ENCODE peak calls at places on chromosome 1, in nine cellular contexts. I, P, Y, E, W, K, D, M and H are unnamed samples. For H3K4me1, the result is how much of the 10 kb centered on the place peaks cover.

GRCh38 chr1:70153739-70154138 is 51.6 kb downstream of the LRRC40 start:
- DNase-seq in I (no peak), P (no peak), Y (no peak), E (no peak), W (no peak), K (no peak), D (no peak), M (no peak), H (no peak)

GRCh38 chr1:55064861-55065263 is 25.5 kb downstream of the PCSK9 start:
- DNase-seq in I (no peak), P (peak), Y (peak), E (peak), W (peak), K (peak), D (no peak), M (no peak), H (no peak)

GRCh38 chr1:90876098-90876497 is 145.7 kb downstream of the ZNF644 start:
- DNase-seq in I (no peak), P (no peak), Y (no peak), E (no peak), W (no peak), K (no peak), D (no peak), M (no peak), H (no peak)

GRCh38 chr1:84887261-84887934 is 5.6 kb downstream of the LPAR3 start:
- DNase-seq in I (no peak), P (peak), Y (no peak), E (no peak), W (peak), K (no peak), D (no peak), M (no peak), H (no peak)

GRCh38 chr1:186482661-186483255 is 21.8 kb upstream of the PDC start:
- DNase-seq in I (peak), P (peak), Y (peak), E (peak), W (peak), K (peak), D (peak), M (peak), H (peak)

GRCh38 chr1:244349103-244349531 is 102.6 kb downstream of the ADSS2 start:
- DNase-seq in I (no peak), P (peak), Y (peak), E (peak), W (peak), K (no peak), D (no peak), M (no peak), H (no peak)

GRCh38 chr1:119783354-119784126 is 14.8 kb upstream of the HMGCS2 start:
- DNase-seq in I (no peak), P (peak), Y (no peak), E (no peak), W (peak), K (no peak), D (no peak), M (no peak), H (no peak)

GRCh38 chr1:6447016-6447817 is 18.8 kb downstream of the TNFRSF25 start:
- DNase-seq in I (no peak), P (no peak), Y (no peak), E (peak), W (no peak), K (no peak), D (no peak), M (no peak), H (no peak)

GRCh38 chr1:91170571-91170970 is 148.7 kb upstream of the ZNF644 start:
- DNase-seq in I (no peak), P (no peak), Y (no peak), E (no peak), W (no peak), K (no peak), D (no peak), M (no peak), H (no peak)

GRCh38 chr1:1510912-1511532 is 940 bp upstream of the ATAD3A start:
- DNase-seq in I (no peak), P (peak), Y (peak), E (peak), W (peak), K (no peak), D (no peak), M (no peak), H (no peak)

GRCh38 chr1:210696709-210697108 is 368.0 kb downstream of the HHAT start:
- DNase-seq in I (no peak), P (no peak), Y (no peak), E (no peak), W (no peak), K (no peak), D (no peak), M (no peak), H (no peak)

GRCh38 chr1:33147997-33148314 is 33.9 kb downstream of the TRIM62 start:
- DNase-seq in I (no peak), P (peak), Y (peak), E (no peak), W (peak), K (no peak), D (no peak), M (no peak), H (no peak)

GRCh38 chr1:940121-941026 is 16.7 kb downstream of the SAMD11 start:
- DNase-seq in I (no peak), P (peak), Y (peak), E (peak), W (peak), K (peak), D (peak), M (peak), H (peak)

GRCh38 chr1:9413143-9413876 is 120.6 kb downstream of the SPSB1 start:
- DNase-seq in I (peak), P (peak), Y (peak), E (peak), W (peak), K (peak), D (peak), M (no peak), H (peak)

GRCh38 chr1:196477262-196477661 is 131.0 kb downstream of the KCNT2 start:
- DNase-seq in I (no peak), P (no peak), Y (no peak), E (no peak), W (no peak), K (no peak), D (no peak), M (no peak), H (no peak)

GRCh38 chr1:173095632-173096031 is 44.9 kb upstream of the TNFSF18 start:
- DNase-seq in I (no peak), P (peak), Y (no peak), E (no peak), W (peak), K (no peak), D (peak), M (no peak), H (no peak)

GRCh38 chr1:15207829-15208429 is 39.1 kb upstream of the FHAD1 start:
- DNase-seq in I (no peak), P (no peak), Y (no peak), E (no peak), W (no peak), K (no peak), D (no peak), M (no peak), H (no peak)
- H3K4me3 ChIP-seq in I (no peak), P (no peak), Y (no peak), E (no peak), W (no peak), K (no peak), D (no peak), M (no peak), H (no peak)

GRCh38 chr1:103497404-103497803 is 28.1 kb upstream of the RNPC3 start:
- DNase-seq in I (no peak), P (no peak), Y (no peak), E (no peak), W (no peak), K (no peak), D (no peak), M (no peak), H (no peak)

GRCh38 chr1:103496014-103496635 is 29.4 kb upstream of the RNPC3 start:
- DNase-seq in I (no peak), P (peak), Y (no peak), E (no peak), W (peak), K (no peak), D (no peak), M (no peak), H (no peak)

GRCh38 chr1:103489881-103490280 is 35.6 kb upstream of the RNPC3 start:
- DNase-seq in I (no peak), P (peak), Y (peak), E (no peak), W (no peak), K (no peak), D (no peak), M (no peak), H (no peak)

DNA sequence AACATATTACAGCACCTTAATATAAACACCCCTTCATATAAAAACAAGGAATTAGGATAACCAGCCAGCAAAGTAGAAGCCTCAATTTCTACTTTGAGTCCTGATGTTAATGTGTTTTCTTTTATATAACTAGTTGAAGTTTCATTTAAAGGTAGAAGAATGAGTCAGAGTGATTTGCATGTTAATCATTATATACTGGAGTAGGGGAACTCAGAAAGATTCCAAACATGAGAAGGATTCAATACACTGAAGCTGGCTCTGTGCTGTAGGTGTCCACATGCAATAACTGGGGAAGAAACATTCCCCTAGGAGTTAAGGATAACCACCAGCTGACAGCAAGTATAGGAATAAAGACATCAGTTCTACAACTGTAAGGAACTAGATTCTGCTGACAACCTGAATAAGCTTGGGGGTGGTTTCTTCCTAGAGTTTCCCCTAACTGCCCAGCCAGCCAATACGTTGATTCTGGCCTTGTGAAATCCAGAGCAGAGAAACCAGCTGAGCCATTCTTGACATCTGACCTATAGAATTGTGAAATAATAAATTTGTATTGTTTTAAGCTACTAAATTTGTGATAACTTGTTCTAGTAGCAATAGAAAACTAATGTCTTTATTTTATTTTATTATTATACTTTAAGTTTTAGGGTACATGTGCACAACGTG is 33.4 kb upstream of the RNPC3 start:
- DNase-seq in I (no peak), P (no peak), Y (no peak), E (no peak), W (no peak), K (no peak), D (no peak), M (no peak), H (no peak)
- H3K4me1 ChIP-seq in I (under half), P (under half), Y (under half), E (under half), W (under half), K (under half), D (under half), M (under half), H (under half)

GRCh38 chr1:204268101-204268500 is 54.3 kb upstream of the GOLT1A start:
- DNase-seq in I (no peak), P (no peak), Y (no peak), E (no peak), W (no peak), K (no peak), D (no peak), M (no peak), H (no peak)
- H3K27ac ChIP-seq in I (no peak), P (no peak), Y (no peak), E (no peak), W (no peak), K (no peak), D (no peak), M (no peak), H (no peak)

GRCh38 chr1:18959591-18959990 is 3.1 kb upstream of the IFFO2 start:
- DNase-seq in I (no peak), P (no peak), Y (no peak), E (no peak), W (no peak), K (no peak), D (no peak), M (no peak), H (no peak)

GRCh38 chr1:18960409-18960808 is 3.9 kb upstream of the IFFO2 start:
- DNase-seq in I (no peak), P (no peak), Y (no peak), E (no peak), W (no peak), K (no peak), D (no peak), M (peak), H (no peak)

GRCh38 chr1:18963968-18964367 is 7.5 kb upstream of the IFFO2 start:
- DNase-seq in I (no peak), P (no peak), Y (no peak), E (no peak), W (no peak), K (no peak), D (no peak), M (no peak), H (no peak)

GRCh38 chr1:18962855-18963737 is 6.6 kb upstream of the IFFO2 start:
- DNase-seq in I (no peak), P (no peak), Y (no peak), E (no peak), W (no peak), K (no peak), D (no peak), M (peak), H (no peak)

GRCh38 chr1:18962121-18962721 is 5.7 kb upstream of the IFFO2 start:
- DNase-seq in I (no peak), P (no peak), Y (no peak), E (peak), W (no peak), K (no peak), D (no peak), M (peak), H (peak)
- H3K4me3 ChIP-seq in I (no peak), P (no peak), Y (no peak), E (no peak), W (no peak), K (no peak), D (no peak), M (no peak), H (no peak)

DNA sequence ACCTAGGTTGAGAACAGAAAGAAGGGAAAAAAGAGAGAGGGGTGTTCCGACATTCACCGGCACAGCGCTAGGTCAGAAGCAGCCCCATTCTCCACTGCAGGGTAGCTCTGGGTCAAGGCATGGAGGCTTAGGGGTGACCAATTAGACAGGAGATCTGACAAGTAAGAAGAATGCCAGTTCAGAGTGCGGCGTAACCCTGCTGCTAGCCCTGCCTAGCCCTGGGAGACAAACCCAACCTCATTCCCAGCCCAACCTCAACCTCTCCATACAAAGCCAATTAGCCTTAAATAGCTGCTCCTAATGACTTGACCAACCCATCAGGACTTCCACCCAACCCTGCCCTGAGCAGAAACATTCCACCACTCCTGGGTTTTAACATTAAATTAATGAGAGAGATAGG is 3.4 kb downstream of the PRELP start:
- DNase-seq in I (no peak), P (no peak), Y (no peak), E (no peak), W (no peak), K (no peak), D (no peak), M (no peak), H (no peak)
- H3K4me1 ChIP-seq in I (under half), P (under half), Y (under half), E (under half), W (under half), K (under half), D (under half), M (under half), H (under half)

DNA sequence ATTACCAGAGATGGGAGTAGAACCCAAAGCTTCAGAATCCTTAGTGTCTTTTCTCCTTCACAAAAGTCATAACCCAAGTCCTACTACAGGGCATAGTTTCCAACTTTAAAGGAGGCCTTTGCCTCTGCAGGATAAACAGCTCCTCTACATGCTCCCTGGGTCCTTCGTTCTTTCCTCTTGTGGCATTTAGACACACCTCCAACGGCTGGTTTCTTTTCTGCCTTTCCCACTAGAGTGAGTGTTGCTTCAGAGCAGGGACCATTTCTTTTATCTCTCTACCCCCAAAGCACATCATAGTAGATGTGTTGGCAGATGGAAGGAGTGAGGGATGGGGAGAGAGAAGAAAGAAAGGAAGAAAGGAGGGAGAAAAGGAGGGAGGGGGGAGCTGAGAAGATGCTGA is 144.7 kb upstream of the SPATA6 start:
- DNase-seq in I (no peak), P (no peak), Y (no peak), E (no peak), W (peak), K (no peak), D (no peak), M (no peak), H (no peak)
- H3K27ac ChIP-seq in I (no peak), P (no peak), Y (no peak), E (no peak), W (no peak), K (no peak), D (no peak), M (no peak), H (no peak)

GRCh38 chr1:51621841-51622454 is 5.1 kb downstream of the OSBPL9 start:
- DNase-seq in I (no peak), P (no peak), Y (no peak), E (no peak), W (no peak), K (no peak), D (no peak), M (no peak), H (no peak)
- H3K4me3 ChIP-seq in I (no peak), P (no peak), Y (no peak), E (no peak), W (no peak), K (no peak), D (no peak), M (no peak), H (no peak)

DNA sequence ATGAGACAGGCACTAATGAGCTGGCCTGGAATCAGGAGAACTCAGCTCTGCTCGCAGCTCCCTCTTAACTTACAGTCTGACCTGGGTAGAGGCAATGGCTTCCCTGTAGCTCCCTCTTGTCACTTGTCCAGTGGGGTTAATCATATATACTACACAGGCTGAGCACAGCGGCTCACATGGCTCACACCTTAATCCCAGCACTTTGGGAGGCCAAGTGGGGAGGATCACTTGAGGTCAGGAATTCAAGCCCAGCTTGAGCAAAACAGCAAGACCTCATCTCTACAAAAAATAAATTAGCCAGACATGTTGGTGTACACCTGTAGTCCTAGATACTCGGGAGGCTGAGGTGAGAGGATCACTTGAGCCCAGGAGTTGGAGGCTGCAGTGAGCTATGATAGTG is 4.2 kb downstream of the S100A6 start:
- DNase-seq in I (no peak), P (no peak), Y (no peak), E (no peak), W (no peak), K (no peak), D (no peak), M (no peak), H (no peak)
- H3K4me1 ChIP-seq in I (under half), P (under half), Y (under half), E (under half), W (under half), K (half or more), D (under half), M (under half), H (under half)

GRCh38 chr1:10589074-10589473 is 114.3 kb downstream of the PEX14 start:
- DNase-seq in I (no peak), P (no peak), Y (no peak), E (no peak), W (no peak), K (no peak), D (no peak), M (no peak), H (no peak)

GRCh38 chr1:10588640-10589039 is 113.9 kb downstream of the PEX14 start:
- DNase-seq in I (no peak), P (no peak), Y (no peak), E (no peak), W (no peak), K (no peak), D (no peak), M (no peak), H (no peak)

GRCh38 chr1:10585242-10585641 is 110.5 kb downstream of the PEX14 start:
- DNase-seq in I (no peak), P (no peak), Y (no peak), E (no peak), W (no peak), K (no peak), D (no peak), M (no peak), H (no peak)

DNA sequence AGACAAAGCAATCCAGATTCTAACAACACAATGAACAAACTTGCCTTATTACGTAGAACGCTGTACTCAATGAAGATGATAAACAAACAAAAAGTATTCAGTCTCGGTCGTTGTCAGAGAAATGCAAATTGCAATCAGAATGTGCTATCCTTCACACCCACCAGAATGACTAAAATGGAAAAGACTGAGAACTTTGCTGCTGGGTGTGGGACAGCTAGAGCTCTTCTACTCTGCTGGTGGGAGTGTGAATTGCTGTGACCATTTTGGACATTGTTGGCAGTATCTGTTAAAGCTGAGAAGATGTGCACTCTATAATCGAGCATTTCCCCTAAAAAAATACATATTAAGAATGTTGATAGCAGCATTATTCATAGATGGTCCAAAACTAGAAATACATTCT is 111.4 kb downstream of the PEX14 start:
- DNase-seq in I (no peak), P (no peak), Y (no peak), E (no peak), W (no peak), K (no peak), D (no peak), M (no peak), H (no peak)
- H3K27ac ChIP-seq in I (no peak), P (no peak), Y (no peak), E (no peak), W (no peak), K (no peak), D (no peak), M (no peak), H (no peak)

GRCh38 chr1:226158983-226159382 is 27.6 kb downstream of the ACBD3 start:
- DNase-seq in I (no peak), P (no peak), Y (no peak), E (no peak), W (no peak), K (no peak), D (no peak), M (no peak), H (no peak)
- H3K4me3 ChIP-seq in I (no peak), P (no peak), Y (no peak), E (no peak), W (no peak), K (no peak), D (no peak), M (no peak), H (no peak)